ENCODE peak calls at places on chromosomes 7 and 10, in nine cellular contexts. L, J, X, A, Q, H, B, S and Z are unnamed samples.

GRCh38 chr7:95004618-95005282 is 97.4 kb downstream of the PPP1R9A start:
- DNase-seq in X (no peak), H (no peak), A (no peak), L (peak; percentile 14), Q (no peak), B (no peak), S (no peak), J (no peak), Z (no peak)

GRCh38 chr7:157897686-157898085 is 560.9 kb downstream of the DNAJB6 start:
- DNase-seq in S (no peak), X (no peak), L (no peak), A (no peak), B (no peak), J (no peak), Q (no peak), H (no peak), Z (no peak)

GRCh38 chr7:55242613-55243012 is 122.5 kb upstream of the LANCL2 start:
- DNase-seq in J (no peak), L (peak; percentile 25), S (no peak), H (no peak), Q (no peak), B (no peak), X (no peak), A (no peak), Z (no peak)

GRCh38 chr10:127279334-127279774 is 83.0 kb upstream of the INSYN2A start:
- DNase-seq in S (no peak), X (no peak), A (no peak), B (no peak), H (no peak), Q (no peak), J (no peak), L (no peak), Z (no peak)

GRCh38 chr7:48249162-48249561 is 77.9 kb downstream of the ABCA13 start:
- DNase-seq in S (no peak), B (no peak), L (no peak), Q (no peak), H (no peak), A (no peak), J (no peak), X (no peak), Z (no peak)

GRCh38 chr10:69734416-69734796 is 67.3 kb upstream of the COL13A1 start:
- DNase-seq in J (no peak), Q (no peak), L (no peak), S (no peak), A (no peak), X (no peak), B (no peak), H (no peak), Z (no peak)

GRCh38 chr7:149558149-149558861 is 60.7 kb upstream of the ZNF746 start:
- DNase-seq in B (no peak), J (no peak), L (peak; percentile 97), A (peak; percentile 23), X (no peak), H (peak; percentile 58), S (no peak), Q (peak; percentile 68), Z (peak; percentile 90)

GRCh38 chr10:78458983-78459638 is 425.4 kb downstream of the RPS24 start:
- DNase-seq in X (no peak), A (peak; percentile 35), H (no peak), L (peak; percentile 68), J (no peak), Q (peak; percentile 74), B (no peak), S (no peak), Z (no peak)

GRCh38 chr7:741191-741671 is 14.2 kb upstream of the PRKAR1B start:
- DNase-seq in L (no peak), A (no peak), B (no peak), Q (no peak), S (no peak), H (no peak), J (no peak), X (peak; percentile 10), Z (no peak)

GRCh38 chr10:82037076-82037475 is 162.1 kb downstream of the NRG3 start:
- DNase-seq in B (no peak), S (no peak), A (no peak), J (no peak), H (no peak), L (peak; percentile 18), Q (no peak), X (peak; percentile 32), Z (no peak)

GRCh38 chr7:133481676-133482075 is 228.8 kb downstream of the EXOC4 start:
- DNase-seq in Q (peak; percentile 4), A (peak; percentile 14), J (no peak), X (no peak), L (peak; percentile 88), B (no peak), H (no peak), S (no peak), Z (peak; percentile 16)

GRCh38 chr10:89684604-89685003 is 16.8 kb upstream of the KIF20B start:
- DNase-seq in H (no peak), X (no peak), J (no peak), A (no peak), B (no peak), S (no peak), L (peak; percentile 71), Q (peak; percentile 33), Z (peak; percentile 39)

GRCh38 chr10:14409247-14409646 is 78.5 kb upstream of the FRMD4A start:
- DNase-seq in B (no peak), J (peak; percentile 33), Q (no peak), H (no peak), X (no peak), L (no peak), S (no peak), A (no peak), Z (no peak)